ENCODE peak calls at places on chromosome 6, in eight cellular contexts. One of them, this sample, is unnamed.

GRCh38 chr6:142945071-142945445 is at the start of gene HIVEP2:
- DNase-seq in astrocyte of the cerebellum: no peak
- DNase-seq in WERI-Rb-1: peak
- DNase-seq in mammary epithelial cell: peak
- DNase-seq in adrenal gland: peak
- DNase-seq in choroid plexus epithelial cell: peak
- DNase-seq in foreskin fibroblast: peak
- DNase-seq in HL-60: no peak
- DNase-seq in this sample: peak

GRCh38 chr6:137043710-137044365 is 927 bp downstream of the IL20RA start:
- DNase-seq in astrocyte of the cerebellum: no peak
- DNase-seq in adrenal gland: peak
- DNase-seq in foreskin fibroblast: peak
- DNase-seq in choroid plexus epithelial cell: peak
- DNase-seq in mammary epithelial cell: peak
- DNase-seq in HL-60: no peak
- DNase-seq in WERI-Rb-1: peak
- DNase-seq in this sample: peak

GRCh38 chr6:43246301-43247114 is 3.2 kb downstream of the TTBK1 start:
- DNase-seq in HL-60: peak
- DNase-seq in foreskin fibroblast: no peak
- DNase-seq in choroid plexus epithelial cell: no peak
- DNase-seq in astrocyte of the cerebellum: no peak
- DNase-seq in adrenal gland: peak
- DNase-seq in mammary epithelial cell: no peak
- DNase-seq in WERI-Rb-1: no peak
- DNase-seq in this sample: no peak

GRCh38 chr6:39256294-39256693 is 27.0 kb upstream of the KCNK5 start:
- DNase-seq in choroid plexus epithelial cell: no peak
- DNase-seq in mammary epithelial cell: no peak
- DNase-seq in foreskin fibroblast: no peak
- DNase-seq in WERI-Rb-1: no peak
- DNase-seq in astrocyte of the cerebellum: no peak
- DNase-seq in HL-60: no peak
- DNase-seq in adrenal gland: no peak
- DNase-seq in this sample: no peak

GRCh38 chr6:135606392-135606791 is 108.9 kb upstream of the AHI1 start:
- DNase-seq in foreskin fibroblast: no peak
- DNase-seq in mammary epithelial cell: no peak
- DNase-seq in choroid plexus epithelial cell: no peak
- DNase-seq in astrocyte of the cerebellum: no peak
- DNase-seq in HL-60: no peak
- DNase-seq in adrenal gland: no peak
- DNase-seq in WERI-Rb-1: no peak
- DNase-seq in this sample: no peak

GRCh38 chr6:125986956-125987617 is 747 bp downstream of the TRMT11 start:
- DNase-seq in choroid plexus epithelial cell: peak
- DNase-seq in HL-60: peak
- DNase-seq in mammary epithelial cell: no peak
- DNase-seq in WERI-Rb-1: no peak
- DNase-seq in astrocyte of the cerebellum: no peak
- DNase-seq in adrenal gland: no peak
- DNase-seq in foreskin fibroblast: peak
- DNase-seq in this sample: peak

GRCh38 chr6:125302840-125303511 is 1.2 kb upstream of the HDDC2 start:
- DNase-seq in choroid plexus epithelial cell: peak
- DNase-seq in foreskin fibroblast: peak
- DNase-seq in adrenal gland: no peak
- DNase-seq in HL-60: no peak
- DNase-seq in WERI-Rb-1: no peak
- DNase-seq in mammary epithelial cell: no peak
- DNase-seq in astrocyte of the cerebellum: no peak
- DNase-seq in this sample: no peak

GRCh38 chr6:104957301-104958177 is 632 bp downstream of the LIN28B start:
- DNase-seq in WERI-Rb-1: no peak
- DNase-seq in HL-60: no peak
- DNase-seq in mammary epithelial cell: no peak
- DNase-seq in astrocyte of the cerebellum: no peak
- DNase-seq in choroid plexus epithelial cell: no peak
- DNase-seq in foreskin fibroblast: peak
- DNase-seq in adrenal gland: no peak
- DNase-seq in this sample: no peak

GRCh38 chr6:149046822-149047246 is 270.7 kb upstream of the TAB2 start:
- DNase-seq in WERI-Rb-1: no peak
- DNase-seq in mammary epithelial cell: no peak
- DNase-seq in choroid plexus epithelial cell: peak
- DNase-seq in astrocyte of the cerebellum: peak
- DNase-seq in adrenal gland: no peak
- DNase-seq in foreskin fibroblast: peak
- DNase-seq in HL-60: no peak
- DNase-seq in this sample: peak

GRCh38 chr6:549901-550300 is 107.0 kb downstream of the HUS1B start:
- DNase-seq in astrocyte of the cerebellum: no peak
- DNase-seq in adrenal gland: no peak
- DNase-seq in WERI-Rb-1: no peak
- DNase-seq in mammary epithelial cell: no peak
- DNase-seq in foreskin fibroblast: no peak
- DNase-seq in HL-60: no peak
- DNase-seq in choroid plexus epithelial cell: peak
- DNase-seq in this sample: no peak

GRCh38 chr6:155276638-155277037 is 12.8 kb downstream of the CLDN20 start:
- DNase-seq in foreskin fibroblast: no peak
- DNase-seq in HL-60: no peak
- DNase-seq in astrocyte of the cerebellum: no peak
- DNase-seq in choroid plexus epithelial cell: peak
- DNase-seq in mammary epithelial cell: no peak
- DNase-seq in WERI-Rb-1: no peak
- DNase-seq in adrenal gland: no peak
- DNase-seq in this sample: no peak

GRCh38 chr6:21740719-21741118 is 147.2 kb downstream of the SOX4 start:
- DNase-seq in HL-60: no peak
- DNase-seq in mammary epithelial cell: no peak
- DNase-seq in foreskin fibroblast: peak
- DNase-seq in adrenal gland: no peak
- DNase-seq in WERI-Rb-1: no peak
- DNase-seq in astrocyte of the cerebellum: no peak
- DNase-seq in choroid plexus epithelial cell: peak
- DNase-seq in this sample: peak

DNA sequence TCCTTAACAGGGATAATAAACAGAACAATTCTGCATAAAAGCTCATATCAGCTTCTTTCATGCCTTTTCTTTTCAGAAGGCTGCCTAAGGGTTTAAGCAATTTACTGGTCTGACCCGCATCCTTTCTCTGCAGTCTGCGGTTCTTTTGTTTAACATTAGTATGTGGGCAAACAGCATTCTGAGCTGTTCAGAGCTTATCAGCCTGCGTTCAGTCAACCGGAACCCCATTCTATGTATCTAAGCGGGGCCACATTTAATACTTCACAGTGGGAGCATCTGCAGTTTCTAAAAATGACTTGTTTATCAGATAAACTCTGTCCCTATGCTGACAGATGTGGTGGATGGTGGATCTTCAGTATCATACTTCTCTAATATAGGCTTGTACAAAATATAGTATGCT is 758.9 kb upstream of the MMS22L start:
- DNase-seq in HL-60: no peak
- DNase-seq in foreskin fibroblast: no peak
- DNase-seq in WERI-Rb-1: peak
- DNase-seq in choroid plexus epithelial cell: no peak
- DNase-seq in mammary epithelial cell: no peak
- DNase-seq in adrenal gland: no peak
- DNase-seq in astrocyte of the cerebellum: no peak
- DNase-seq in this sample: no peak
- H3K4me3 ChIP-seq in HL-60: no peak
- H3K4me3 ChIP-seq in foreskin fibroblast: no peak
- H3K4me3 ChIP-seq in WERI-Rb-1: no peak
- H3K4me3 ChIP-seq in choroid plexus epithelial cell: no peak
- H3K4me3 ChIP-seq in mammary epithelial cell: no peak
- H3K4me3 ChIP-seq in adrenal gland: no peak
- H3K4me3 ChIP-seq in astrocyte of the cerebellum: no peak
- H3K4me3 ChIP-seq in this sample: no peak

GRCh38 chr6:33147807-33148666 is 44.2 kb downstream of the COL11A2 start:
- DNase-seq in WERI-Rb-1: peak
- DNase-seq in choroid plexus epithelial cell: peak
- DNase-seq in HL-60: no peak
- DNase-seq in astrocyte of the cerebellum: peak
- DNase-seq in adrenal gland: peak
- DNase-seq in foreskin fibroblast: peak
- DNase-seq in mammary epithelial cell: peak
- DNase-seq in this sample: peak
- TF ChIP-seq CTCF in WERI-Rb-1: peak
- TF ChIP-seq CTCF in choroid plexus epithelial cell: peak
- TF ChIP-seq CTCF in HL-60: peak
- TF ChIP-seq CTCF in astrocyte of the cerebellum: peak
- TF ChIP-seq CTCF in adrenal gland: peak
- TF ChIP-seq CTCF in foreskin fibroblast: peak
- TF ChIP-seq CTCF in mammary epithelial cell: peak
- TF ChIP-seq CTCF in this sample: peak

GRCh38 chr6:15457903-15458530 is 204.8 kb downstream of the DTNBP1 start:
- DNase-seq in astrocyte of the cerebellum: no peak
- DNase-seq in adrenal gland: no peak
- DNase-seq in HL-60: no peak
- DNase-seq in foreskin fibroblast: peak
- DNase-seq in WERI-Rb-1: no peak
- DNase-seq in mammary epithelial cell: no peak
- DNase-seq in choroid plexus epithelial cell: no peak
- DNase-seq in this sample: no peak
- H3K4me3 ChIP-seq in astrocyte of the cerebellum: no peak
- H3K4me3 ChIP-seq in adrenal gland: no peak
- H3K4me3 ChIP-seq in HL-60: no peak
- H3K4me3 ChIP-seq in foreskin fibroblast: no peak
- H3K4me3 ChIP-seq in WERI-Rb-1: no peak
- H3K4me3 ChIP-seq in mammary epithelial cell: no peak
- H3K4me3 ChIP-seq in choroid plexus epithelial cell: no peak
- H3K4me3 ChIP-seq in this sample: no peak

GRCh38 chr6:61842005-61842404 is 444.0 kb downstream of the KHDRBS2 start:
- DNase-seq in choroid plexus epithelial cell: no peak
- DNase-seq in astrocyte of the cerebellum: no peak
- DNase-seq in HL-60: no peak
- DNase-seq in WERI-Rb-1: no peak
- DNase-seq in foreskin fibroblast: no peak
- DNase-seq in mammary epithelial cell: no peak
- DNase-seq in adrenal gland: no peak
- DNase-seq in this sample: no peak
- TF ChIP-seq CTCF in choroid plexus epithelial cell: no peak
- TF ChIP-seq CTCF in astrocyte of the cerebellum: no peak
- TF ChIP-seq CTCF in HL-60: no peak
- TF ChIP-seq CTCF in WERI-Rb-1: no peak
- TF ChIP-seq CTCF in foreskin fibroblast: no peak
- TF ChIP-seq CTCF in mammary epithelial cell: no peak
- TF ChIP-seq CTCF in adrenal gland: no peak
- TF ChIP-seq CTCF in this sample: no peak

GRCh38 chr6:7697820-7698623 is 27.9 kb upstream of the BMP6 start:
- DNase-seq in HL-60: peak
- DNase-seq in choroid plexus epithelial cell: peak
- DNase-seq in mammary epithelial cell: peak
- DNase-seq in foreskin fibroblast: peak
- DNase-seq in adrenal gland: peak
- DNase-seq in WERI-Rb-1: no peak
- DNase-seq in astrocyte of the cerebellum: peak
- DNase-seq in this sample: peak
- H3K4me3 ChIP-seq in HL-60: no peak
- H3K4me3 ChIP-seq in choroid plexus epithelial cell: peak
- H3K4me3 ChIP-seq in mammary epithelial cell: peak
- H3K4me3 ChIP-seq in foreskin fibroblast: peak
- H3K4me3 ChIP-seq in adrenal gland: no peak
- H3K4me3 ChIP-seq in WERI-Rb-1: no peak
- H3K4me3 ChIP-seq in astrocyte of the cerebellum: peak
- H3K4me3 ChIP-seq in this sample: no peak

GRCh38 chr6:11675610-11676009 is 103.0 kb downstream of the ADTRP start:
- DNase-seq in mammary epithelial cell: peak
- DNase-seq in foreskin fibroblast: no peak
- DNase-seq in WERI-Rb-1: peak
- DNase-seq in astrocyte of the cerebellum: no peak
- DNase-seq in adrenal gland: no peak
- DNase-seq in choroid plexus epithelial cell: peak
- DNase-seq in HL-60: no peak
- DNase-seq in this sample: no peak
- TF ChIP-seq CTCF in mammary epithelial cell: no peak
- TF ChIP-seq CTCF in foreskin fibroblast: peak
- TF ChIP-seq CTCF in WERI-Rb-1: peak
- TF ChIP-seq CTCF in astrocyte of the cerebellum: no peak
- TF ChIP-seq CTCF in adrenal gland: no peak
- TF ChIP-seq CTCF in choroid plexus epithelial cell: peak
- TF ChIP-seq CTCF in HL-60: no peak
- TF ChIP-seq CTCF in this sample: no peak